ENCODE peak calls at places on chromosomes 1 and 21, in nine cellular contexts. G is uterus, H is fibroblast of lung, Q is colonic mucosa, P is SJCRH30, X is heart right ventricle, M is tibial nerve, J is sigmoid colon, F is endodermal cell. O is an unnamed sample.

GRCh38 chr21:15932681-15933200 is 203.0 kb downstream of the USP25 start:
- DNase-seq in Q (no peak), X (no peak), H (no peak), M (no peak), P (peak; percentile 15), G (no peak), J (no peak), F (no peak), O (no peak)

GRCh38 chr1:68301538-68301937 is 69.2 kb upstream of the WLS start:
- DNase-seq in P (no peak), J (no peak), M (no peak), X (no peak), H (no peak), G (no peak), Q (no peak), F (no peak), O (no peak)

GRCh38 chr1:19154876-19155275 is 55.2 kb downstream of the UBR4 start:
- DNase-seq in P (no peak), F (no peak), G (no peak), X (no peak), H (no peak), M (no peak), J (no peak), Q (no peak), O (peak; percentile 64)

GRCh38 chr1:214413315-214413714 is 132.4 kb downstream of the SMYD2 start:
- DNase-seq in P (no peak), M (no peak), H (no peak), Q (no peak), F (no peak), J (no peak), G (no peak), X (no peak), O (no peak)

GRCh38 chr21:38241029-38241740 is 15.6 kb upstream of the KCNJ15 start:
- DNase-seq in F (no peak), M (no peak), X (no peak), G (no peak), Q (no peak), H (no peak), J (no peak), P (no peak), O (no peak)

GRCh38 chr1:167612583-167612982 is 17.4 kb upstream of the RCSD1 start:
- DNase-seq in Q (no peak), P (no peak), X (no peak), M (no peak), G (no peak), J (no peak), H (no peak), F (no peak), O (no peak)

GRCh38 chr1:76807543-76808260 is 59.6 kb upstream of the ST6GALNAC5 start:
- DNase-seq in H (no peak), X (no peak), G (no peak), P (no peak), F (no peak), J (no peak), M (no peak), Q (no peak), O (no peak)

GRCh38 chr1:30779294-30780071 is 21.9 kb upstream of the LAPTM5 start:
- DNase-seq in J (peak; percentile 91), F (peak; percentile 99), X (peak; percentile 78), H (peak; percentile 66), M (peak; percentile 96), Q (peak; percentile 90), G (peak; percentile 83), P (peak; percentile 97), O (peak; percentile 87)

GRCh38 chr21:43667191-43667904 is 8.0 kb downstream of the RRP1B start:
- DNase-seq in H (peak; percentile 72), X (no peak), P (no peak), Q (no peak), F (no peak), M (no peak), J (no peak), G (no peak), O (no peak)

GRCh38 chr1:205066221-205066818 is 17.9 kb downstream of the TMEM81 start:
- DNase-seq in M (no peak), Q (no peak), X (no peak), P (no peak), H (no peak), F (peak; percentile 86), J (peak; percentile 57), G (no peak), O (no peak)

GRCh38 chr1:18929686-18930085 is 26.8 kb downstream of the IFFO2 start:
- DNase-seq in Q (no peak), H (peak; percentile 88), M (no peak), J (no peak), F (no peak), P (peak; percentile 84), G (no peak), X (no peak), O (no peak)

GRCh38 chr1:245074232-245074747 is 80.5 kb upstream of the KIF26B start:
- DNase-seq in G (peak; percentile 28), P (peak; percentile 76), Q (no peak), M (no peak), F (no peak), H (peak; percentile 33), X (no peak), J (no peak), O (no peak)

GRCh38 chr1:198330982-198331620 is 174.3 kb downstream of the NEK7 start:
- DNase-seq in Q (no peak), M (no peak), H (no peak), X (no peak), G (no peak), F (peak; percentile 53), J (no peak), P (no peak), O (no peak)

GRCh38 chr1:8075511-8076051 is 49.5 kb upstream of the ERRFI1 start:
- DNase-seq in F (no peak), P (no peak), M (no peak), X (no peak), G (no peak), H (no peak), J (no peak), Q (no peak), O (no peak)

DNA sequence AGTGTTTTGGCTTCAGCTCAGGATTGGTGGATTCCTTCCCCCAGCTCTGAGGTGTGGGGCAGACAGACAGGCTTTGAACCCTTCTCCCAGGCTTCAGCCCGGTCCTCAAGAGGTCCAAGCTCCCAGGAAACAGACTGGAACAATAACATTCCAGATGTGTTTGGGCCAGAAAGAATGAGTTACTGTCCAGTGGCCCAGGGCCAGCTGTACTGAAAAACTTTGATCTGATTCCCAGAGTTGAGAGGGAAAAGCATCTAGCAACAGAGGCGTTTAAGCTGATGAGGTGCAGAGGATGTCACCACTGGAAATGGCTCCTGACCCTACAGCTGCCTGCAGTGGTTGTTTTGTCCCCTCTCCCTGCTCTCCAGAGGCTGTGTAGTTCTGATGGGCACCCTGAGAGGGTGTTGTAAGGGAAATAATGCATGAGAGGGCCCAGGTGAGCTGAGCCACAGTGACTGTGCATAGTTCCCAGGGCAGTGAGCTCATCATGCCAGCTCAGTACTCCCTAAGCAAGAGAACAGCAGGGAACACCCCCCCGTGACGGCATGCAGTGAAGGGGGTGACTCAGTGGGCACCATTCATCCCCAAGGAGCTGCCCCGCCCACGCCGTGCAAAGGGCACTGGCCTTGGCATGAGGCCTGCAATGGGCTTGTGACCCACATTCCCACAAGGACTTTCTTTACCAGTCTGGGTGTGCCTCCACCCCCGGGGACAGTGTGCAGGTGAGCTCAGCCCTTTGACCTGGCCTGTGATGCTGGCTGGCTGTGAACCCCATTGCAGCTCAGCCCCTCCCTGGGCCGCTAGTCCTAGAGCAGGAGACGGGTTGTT is 13.8 kb upstream of the SFN start:
- DNase-seq in M (no peak), J (no peak), Q (peak; percentile 95), F (no peak), X (no peak), H (peak; percentile 77), G (peak; percentile 72), P (no peak), O (peak; percentile 93)
- H3K36me3 ChIP-seq in M (peaks cover 74% of the 10 kb centered on the region), J (peaks cover 11% of the 10 kb centered on the region), Q (peaks cover 15% of the 10 kb centered on the region), F (peaks cover 74% of the 10 kb centered on the region), X (peaks cover 28% of the 10 kb centered on the region), H (peaks cover 23% of the 10 kb centered on the region), G (no peaks in the 10 kb centered on the region), P (peaks cover 47% of the 10 kb centered on the region), O (peaks cover 4% of the 10 kb centered on the region)

GRCh38 chr1:43980255-43981134 is 1.5 kb downstream of the B4GALT2 start:
- DNase-seq in P (no peak), G (peak; percentile 20), M (no peak), J (no peak), H (no peak), Q (peak; percentile 44), X (no peak), F (no peak), O (no peak)
- H3K36me3 ChIP-seq in P (peaks cover 14% of the 10 kb centered on the region), G (no peaks in the 10 kb centered on the region), M (peaks cover 58% of the 10 kb centered on the region), J (no peaks in the 10 kb centered on the region), H (peaks cover 22% of the 10 kb centered on the region), Q (no peaks in the 10 kb centered on the region), X (peaks cover 19% of the 10 kb centered on the region), F (peaks cover 21% of the 10 kb centered on the region), O (no peaks in the 10 kb centered on the region)

GRCh38 chr1:93865253-93865652 is 13.8 kb downstream of the DNTTIP2 start:
- DNase-seq in P (no peak), F (no peak), M (no peak), H (no peak), X (no peak), G (no peak), J (no peak), Q (no peak), O (no peak)

GRCh38 chr1:93874025-93874651 is 4.9 kb downstream of the DNTTIP2 start:
- DNase-seq in X (no peak), G (no peak), Q (no peak), P (peak; percentile 43), J (no peak), M (no peak), H (peak; percentile 55), F (no peak), O (no peak)

GRCh38 chr1:93864175-93864574 is 14.8 kb downstream of the DNTTIP2 start:
- DNase-seq in M (no peak), X (no peak), J (no peak), H (no peak), P (no peak), F (peak; percentile 67), G (no peak), Q (no peak), O (no peak)

GRCh38 chr1:93871356-93871755 is 7.7 kb downstream of the DNTTIP2 start:
- DNase-seq in X (no peak), J (no peak), F (no peak), M (no peak), G (no peak), P (no peak), Q (no peak), H (no peak), O (no peak)

GRCh38 chr1:93869653-93870052 is 9.4 kb downstream of the DNTTIP2 start:
- DNase-seq in Q (no peak), H (no peak), P (no peak), J (no peak), X (no peak), G (no peak), F (no peak), M (no peak), O (no peak)
- H3K36me3 ChIP-seq in Q (peaks cover 21% of the 10 kb centered on the region), H (peaks cover 5% of the 10 kb centered on the region), P (peaks cover 71% of the 10 kb centered on the region), J (peaks cover 20% of the 10 kb centered on the region), X (peaks cover 51% of the 10 kb centered on the region), G (no peaks in the 10 kb centered on the region), F (peaks cover 69% of the 10 kb centered on the region), M (peaks cover 77% of the 10 kb centered on the region), O (peaks cover 7% of the 10 kb centered on the region)

DNA sequence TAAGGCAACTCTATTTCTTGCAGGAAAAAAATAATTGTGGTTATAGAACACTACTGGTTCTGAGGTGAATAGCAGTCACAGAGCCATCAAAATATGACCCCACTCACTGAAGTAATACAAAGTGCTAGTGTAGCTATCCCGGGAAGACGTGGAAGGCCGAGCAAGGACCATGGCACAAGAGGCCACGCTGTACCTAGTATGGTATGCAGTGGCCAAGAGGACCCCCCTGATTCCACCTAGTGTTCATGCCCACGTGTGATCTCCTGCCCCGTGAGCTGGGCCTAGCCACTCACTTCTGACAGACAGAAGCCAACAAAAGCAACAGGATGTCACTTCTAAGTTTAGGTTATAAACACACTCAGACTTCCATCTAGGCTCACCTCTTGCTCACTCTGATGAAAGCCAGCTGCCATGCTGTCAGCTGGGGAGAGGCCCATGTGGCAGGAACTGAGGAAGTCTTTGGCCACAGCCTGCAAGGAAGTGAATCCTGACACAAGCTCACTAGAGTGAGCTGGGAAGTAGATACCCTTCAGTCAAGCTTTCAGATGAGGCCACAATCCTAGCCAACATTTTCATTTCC is 21.7 kb upstream of the LSS start:
- DNase-seq in F (no peak), G (no peak), P (no peak), X (no peak), M (no peak), Q (no peak), J (no peak), H (peak; percentile 38), O (no peak)
- H3K36me3 ChIP-seq in F (peaks cover 97% of the 10 kb centered on the region), G (no peaks in the 10 kb centered on the region), P (peaks cover 73% of the 10 kb centered on the region), X (peaks cover 61% of the 10 kb centered on the region), M (peaks cover 100% of the 10 kb centered on the region), Q (peaks cover 12% of the 10 kb centered on the region), J (peaks cover 40% of the 10 kb centered on the region), H (peaks cover 32% of the 10 kb centered on the region), O (peaks cover 7% of the 10 kb centered on the region)

O was measured in mucosa of descending colon.